ENCODE peak calls at places on chromosomes 7 and 10, in six cellular contexts. X is activated naive CD8-positive, alpha-beta T cell treated with anti-CD3 and anti-CD28 coated beads, Interleukin-2, amount 50 U/mL, for 24 hours; B is NAMALWA; A is stimulated activated CD4-positive, alpha-beta T cell treated with anti-CD3 and anti-CD28 coated beads, TNF-alpha, amount 100 ng/mL, for 1 hour; L is RWPE1; C is NCI-H460. I is an unnamed sample.

GRCh38 chr7:83648464-83649241 is at the start of gene SEMA3E:
- DNase-seq in X (no peak), B (peak), A (no peak), L (no peak), C (peak), I (peak)

GRCh38 chr7:155763721-155764431 is 48.4 kb downstream of the SHH start:
- DNase-seq in X (peak), B (no peak), A (peak), L (no peak), C (no peak), I (no peak)

GRCh38 chr7:55534262-55534915 is 37.9 kb downstream of the VOPP1 start:
- DNase-seq in X (peak), B (peak), A (peak), L (peak), C (no peak), I (no peak)

GRCh38 chr7:55214707-55215106 is 150.4 kb upstream of the LANCL2 start:
- DNase-seq in X (no peak), B (no peak), A (no peak), L (no peak), C (no peak), I (no peak)

GRCh38 chr10:47456794-47457527 is 27.0 kb downstream of the ANXA8 start:
- DNase-seq in X (no peak), B (no peak), A (no peak), L (no peak), C (no peak), I (no peak)

GRCh38 chr10:282294-283139 is 147.3 kb downstream of the ZMYND11 start:
- DNase-seq in X (no peak), B (no peak), A (no peak), L (no peak), C (no peak), I (no peak)

GRCh38 chr7:27134392-27134791 is 3.8 kb upstream of the HOXA4 start:
- DNase-seq in X (no peak), B (no peak), A (no peak), L (peak), C (no peak), I (no peak)

GRCh38 chr10:132103116-132103910 is 37.6 kb downstream of the JAKMIP3 start:
- DNase-seq in X (no peak), B (no peak), A (no peak), L (no peak), C (no peak), I (no peak)

GRCh38 chr10:23106508-23106907 is 11.1 kb downstream of the MSRB2 start:
- DNase-seq in X (no peak), B (no peak), A (no peak), L (no peak), C (no peak), I (no peak)

GRCh38 chr7:139242741-139243281 is 11.8 kb downstream of the UBN2 start:
- DNase-seq in X (no peak), B (no peak), A (no peak), L (peak), C (no peak), I (no peak)

GRCh38 chr7:18019562-18019961 is 8.1 kb downstream of the PRPS1L1 start:
- DNase-seq in X (no peak), B (no peak), A (no peak), L (peak), C (peak), I (no peak)

GRCh38 chr7:128833148-128833938 is 3.1 kb downstream of the FLNC start:
- DNase-seq in X (no peak), B (no peak), A (no peak), L (no peak), C (no peak), I (peak)

GRCh38 chr7:473870-474604 is 45.6 kb downstream of the PDGFA start:
- DNase-seq in X (no peak), B (no peak), A (no peak), L (no peak), C (no peak), I (no peak)

I was measured in COR-L47.